ENCODE peak calls at places on chromosomes 12 and 14, in six cellular contexts. C, Y, X, J, K and R are unnamed samples.

GRCh38 chr12:125092872-125093680 is 27.8 kb downstream of the AACS start:
- DNase-seq in X (no peak), C (no peak), J (peak; percentile 35), Y (peak; percentile 62), K (peak; percentile 55), R (peak; percentile 60)

GRCh38 chr14:63286071-63286470 is 32.7 kb downstream of the GPHB5 start:
- DNase-seq in X (no peak), C (no peak), K (no peak), J (no peak), Y (no peak), R (no peak)

GRCh38 chr14:97180304-97181200 is 383.4 kb downstream of the VRK1 start:
- DNase-seq in K (no peak), J (no peak), X (peak; percentile 75), Y (no peak), C (no peak), R (no peak)

GRCh38 chr14:70585221-70585620 is 15.2 kb downstream of the MED6 start:
- DNase-seq in X (no peak), C (no peak), J (no peak), Y (no peak), K (no peak), R (no peak)

GRCh38 chr12:32322354-32322753 is 77.0 kb upstream of the FGD4 start:
- DNase-seq in C (no peak), J (no peak), K (no peak), X (no peak), Y (no peak), R (no peak)

GRCh38 chr14:54567224-54567633 is 301 bp downstream of the SAMD4A start:
- DNase-seq in X (no peak), K (peak; percentile 23), J (no peak), C (no peak), Y (peak; percentile 34), R (peak; percentile 26)

GRCh38 chr12:13834241-13834640 is 147.2 kb downstream of the GRIN2B start:
- DNase-seq in C (no peak), X (no peak), K (no peak), J (no peak), Y (no peak), R (no peak)

GRCh38 chr14:72699433-72699832 is 194.5 kb downstream of the DPF3 start:
- DNase-seq in C (no peak), K (no peak), J (no peak), X (no peak), Y (no peak), R (no peak)

GRCh38 chr12:124694250-124694649 is 126.8 kb upstream of the NCOR2 start:
- DNase-seq in X (no peak), Y (no peak), K (no peak), J (no peak), C (no peak), R (no peak)

GRCh38 chr12:8950287-8950574 is 786 bp upstream of the M6PR start:
- DNase-seq in K (no peak), J (no peak), X (no peak), Y (no peak), C (no peak), R (no peak)

GRCh38 chr14:104794641-104795467 is 694 bp downstream of the AKT1 start:
- DNase-seq in Y (peak; percentile 50), K (peak; percentile 70), C (no peak), X (no peak), J (peak; percentile 66), R (peak; percentile 51)

GRCh38 chr14:102076793-102077759 is 9.8 kb downstream of the HSP90AA1 start:
- DNase-seq in J (no peak), K (no peak), Y (no peak), X (no peak), C (no peak), R (no peak)

GRCh38 chr14:22105643-22106042 is 432.0 kb upstream of the OR4E1 start:
- DNase-seq in X (no peak), K (no peak), C (no peak), J (no peak), Y (no peak), R (no peak)

GRCh38 chr12:108374596-108375320 is 35.6 kb upstream of the CMKLR1 start:
- DNase-seq in C (no peak), K (no peak), X (no peak), Y (no peak), J (no peak), R (no peak)

GRCh38 chr12:14884458-14884878 is 1.2 kb downstream of the MGP start:
- DNase-seq in X (no peak), Y (peak; percentile 83), K (peak; percentile 85), J (no peak), C (peak; percentile 95), R (peak; percentile 84)

GRCh38 chr12:93865751-93866150 is 188.6 kb downstream of the CRADD start:
- DNase-seq in X (no peak), Y (no peak), J (no peak), K (no peak), C (no peak), R (no peak)

GRCh38 chr12:131119936-131120335 is 166.2 kb downstream of the ADGRD1 start:
- DNase-seq in J (no peak), K (peak; percentile 18), C (peak; percentile 58), X (no peak), Y (no peak), R (no peak)

GRCh38 chr12:131782061-131782460 is 46.1 kb upstream of the MMP17 start:
- DNase-seq in J (no peak), K (no peak), C (no peak), X (no peak), Y (no peak), R (no peak)

DNA sequence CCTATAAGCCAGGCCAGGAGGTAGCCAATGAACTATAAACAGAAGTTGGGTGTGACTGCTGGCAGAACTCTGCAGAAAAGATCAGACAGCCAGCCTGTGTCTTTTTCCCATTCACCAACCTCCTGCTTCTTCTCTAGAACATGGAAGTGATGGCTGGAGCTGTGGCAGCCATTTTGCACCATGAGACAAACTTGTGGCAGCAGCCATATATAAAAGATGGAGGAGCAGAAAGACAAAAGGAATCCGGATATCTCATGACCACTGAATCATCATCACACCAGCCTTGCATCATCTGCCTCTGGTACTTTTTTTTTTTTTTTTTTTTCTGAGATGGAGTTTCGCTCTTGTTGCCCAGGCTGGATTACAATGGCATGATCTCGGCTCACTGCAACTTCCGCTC is 8.7 kb downstream of the BEGAIN start:
- DNase-seq in Y (no peak), K (no peak), C (no peak), X (no peak), J (no peak), R (no peak)
- TF ChIP-seq EP300 in Y (no peak), K (no peak), C (no peak), X (no peak), J (no peak), R (no peak)

DNA sequence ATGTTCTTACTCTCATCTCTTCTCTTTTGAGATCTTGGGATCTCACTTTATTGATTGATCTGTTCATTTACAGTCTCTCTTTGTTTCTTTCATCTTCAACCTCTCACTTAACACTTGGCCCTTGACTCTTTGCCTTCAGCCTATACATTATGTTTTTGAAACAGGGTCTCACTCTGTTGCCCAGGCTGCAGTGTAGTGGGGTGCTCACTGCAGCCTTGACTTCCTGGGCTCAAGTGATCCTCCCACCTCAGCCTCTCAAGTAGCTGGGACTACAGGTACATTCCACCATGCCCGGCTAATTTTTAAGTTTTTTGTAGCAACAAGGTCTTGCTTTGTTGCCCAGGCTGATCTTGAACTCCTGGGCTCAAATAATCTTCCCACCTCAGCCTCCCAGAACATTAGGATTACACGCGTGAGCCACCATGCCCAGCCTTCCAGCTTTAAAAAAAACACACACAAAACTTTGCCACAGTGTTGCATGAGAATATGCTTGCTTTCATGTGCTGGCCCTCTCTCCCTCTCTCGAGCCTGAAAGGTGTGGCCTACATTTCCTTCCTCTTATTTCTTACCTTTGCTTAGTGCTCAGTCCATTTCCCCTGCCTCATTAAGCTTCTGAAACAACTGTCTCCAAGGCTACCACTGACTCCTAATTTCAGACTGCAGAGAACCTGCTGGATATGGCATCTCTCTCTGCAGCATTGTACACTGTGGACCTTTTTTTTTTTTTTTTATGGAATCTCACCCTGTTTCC is 9.9 kb downstream of the DIP2B start:
- DNase-seq in Y (no peak), C (no peak), K (no peak), X (no peak), J (no peak), R (no peak)
- H3K4me3 ChIP-seq in Y (no peak overlapping the region), C (no peak overlapping the region), K (no peak overlapping the region), X (no peak overlapping the region), J (no peak overlapping the region), R (no peak overlapping the region)

GRCh38 chr12:56157201-56158028 is 744 bp upstream of the MYL6 start:
- DNase-seq in J (no peak), Y (peak; percentile 81), X (peak; percentile 94), C (peak; percentile 94), K (peak; percentile 78), R (peak; percentile 73)
- TF ChIP-seq EP300 in J (no peak), Y (no peak), X (no peak), C (no peak), K (no peak), R (no peak)

DNA sequence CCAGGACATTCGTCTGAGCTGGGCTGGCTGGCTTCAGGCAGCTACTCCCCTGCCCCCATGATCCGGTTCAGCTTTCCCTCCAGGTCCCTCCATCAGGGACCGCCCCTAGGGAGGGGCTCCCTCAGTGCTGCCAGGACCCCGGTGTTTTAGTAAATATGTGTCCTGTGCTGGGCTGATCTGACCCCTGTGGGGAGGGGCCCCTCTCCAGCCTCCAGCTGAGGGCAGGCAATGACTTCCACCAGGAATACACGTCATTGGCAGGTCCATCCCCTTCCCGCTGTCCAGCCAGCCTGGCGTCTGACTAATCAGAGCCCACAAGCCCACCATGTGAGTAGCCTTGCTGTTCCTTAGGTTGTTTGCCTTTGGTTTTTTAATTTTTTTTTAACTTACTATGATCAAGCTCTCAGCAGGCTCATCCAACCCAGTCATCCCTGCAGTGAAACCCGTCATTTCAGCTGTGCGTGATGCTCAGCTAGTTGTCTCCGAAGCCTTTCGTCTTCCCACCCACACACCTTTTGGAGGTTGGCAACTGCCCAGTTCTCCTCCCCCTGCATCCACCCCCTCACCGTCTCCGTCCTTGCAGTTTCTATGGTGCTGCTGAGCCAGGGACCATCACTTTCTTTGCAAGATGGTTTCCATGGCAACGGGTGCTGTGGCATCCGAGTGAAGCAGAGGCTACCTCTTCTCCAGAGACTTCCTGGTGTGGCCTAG is 16.0 kb upstream of the SERPINA4 start:
- DNase-seq in J (no peak), Y (no peak), K (no peak), C (no peak), X (no peak), R (no peak)
- H3K4me3 ChIP-seq in J (no peak overlapping the region), Y (no peak overlapping the region), K (no peak overlapping the region), C (no peak overlapping the region), X (no peak overlapping the region), R (no peak overlapping the region)

GRCh38 chr12:119480551-119480950 is 113.0 kb upstream of the TMEM233 start:
- DNase-seq in C (no peak), X (no peak), J (no peak), Y (no peak), K (no peak), R (no peak)

GRCh38 chr12:119475650-119476049 is 117.9 kb upstream of the TMEM233 start:
- DNase-seq in X (no peak), Y (no peak), C (no peak), K (no peak), J (no peak), R (no peak)

GRCh38 chr12:119476951-119477350 is 116.6 kb upstream of the TMEM233 start:
- DNase-seq in C (no peak), J (no peak), X (no peak), K (no peak), Y (no peak), R (no peak)

GRCh38 chr12:119479121-119479561 is 114.4 kb upstream of the TMEM233 start:
- DNase-seq in K (peak; percentile 26), Y (no peak), X (no peak), J (no peak), C (no peak), R (no peak)
- TF ChIP-seq EP300 in K (no peak), Y (no peak), X (no peak), J (no peak), C (no peak), R (no peak)

GRCh38 chr14:52360831-52361230 is 46.7 kb downstream of the PTGER2 start:
- DNase-seq in X (no peak), J (no peak), Y (peak; percentile 37), K (no peak), C (peak; percentile 66), R (peak; percentile 46)
- H3K4me3 ChIP-seq in X (no peak overlapping the region), J (no peak overlapping the region), Y (no peak overlapping the region), K (no peak overlapping the region), C (no peak overlapping the region), R (no peak overlapping the region)